ENCODE peak calls at places on chromosomes 5 and 9, in ten cellular contexts. L is GM12864, Z is MM.1S, A is heart right ventricle, M is foreskin fibroblast, U is spleen, Y is breast epithelium, C is endothelial cell, S is heart left ventricle, V is brain microvascular endothelial cell. H is an unnamed sample.

GRCh38 chr9:136551401-136552116 is 5.7 kb upstream of the NOTCH1 start:
- DNase-seq in V (peak; percentile 28), A (peak; percentile 78), M (peak; percentile 72), S (peak; percentile 88), Z (no peak), C (no peak), L (no peak), Y (peak; percentile 76), U (no peak), H (no peak)

GRCh38 chr5:33997331-33997983 is 10.4 kb downstream of the AMACR start:
- DNase-seq in L (no peak), Y (peak; percentile 53), S (no peak), A (no peak), Z (peak; percentile 56), U (no peak), M (peak; percentile 85), V (peak; percentile 82), C (peak; percentile 38), H (no peak)

GRCh38 chr5:130871346-130872086 is 293.5 kb downstream of the HINT1 start:
- DNase-seq in C (no peak), M (peak; percentile 3), Z (peak; percentile 41), S (no peak), L (peak; percentile 2), A (peak; percentile 12), U (no peak), V (peak; percentile 33), Y (no peak), H (no peak)

GRCh38 chr5:3607541-3608147 is 12.0 kb downstream of the IRX1 start:
- DNase-seq in Y (no peak), A (no peak), L (no peak), V (no peak), M (no peak), U (peak; percentile 33), Z (no peak), C (no peak), S (no peak), H (no peak)

GRCh38 chr5:132774406-132774805 is 2.6 kb downstream of the SEPTIN8 start:
- DNase-seq in L (no peak), A (no peak), Z (no peak), S (no peak), Y (no peak), C (no peak), V (no peak), M (no peak), U (no peak), H (no peak)

GRCh38 chr9:78130004-78130403 is 98.4 kb upstream of the GNAQ start:
- DNase-seq in V (peak; percentile 26), S (no peak), Z (no peak), M (no peak), A (no peak), C (no peak), L (no peak), Y (no peak), U (no peak), H (no peak)

GRCh38 chr5:168327019-168327421 is 35.6 kb downstream of the WWC1 start:
- DNase-seq in Y (no peak), M (no peak), V (no peak), L (no peak), Z (no peak), A (no peak), C (no peak), S (no peak), U (no peak), H (no peak)

GRCh38 chr5:68711311-68712200 is 382.3 kb upstream of the SLC30A5 start:
- DNase-seq in A (no peak), Z (peak; percentile 14), C (no peak), V (no peak), L (peak; percentile 56), S (no peak), Y (no peak), U (no peak), M (no peak), H (no peak)

GRCh38 chr5:78476795-78477194 is 116.4 kb downstream of the SCAMP1 start:
- DNase-seq in Z (no peak), L (no peak), V (no peak), S (no peak), M (no peak), A (no peak), U (no peak), C (no peak), Y (no peak), H (no peak)

GRCh38 chr5:78472469-78473106 is 112.2 kb downstream of the SCAMP1 start:
- DNase-seq in M (no peak), V (no peak), Z (no peak), Y (no peak), S (no peak), C (no peak), L (no peak), A (no peak), U (no peak), H (no peak)

GRCh38 chr5:78473747-78474146 is 113.3 kb downstream of the SCAMP1 start:
- DNase-seq in A (no peak), L (no peak), U (no peak), M (no peak), Y (no peak), S (no peak), V (no peak), Z (no peak), C (no peak), H (no peak)

DNA sequence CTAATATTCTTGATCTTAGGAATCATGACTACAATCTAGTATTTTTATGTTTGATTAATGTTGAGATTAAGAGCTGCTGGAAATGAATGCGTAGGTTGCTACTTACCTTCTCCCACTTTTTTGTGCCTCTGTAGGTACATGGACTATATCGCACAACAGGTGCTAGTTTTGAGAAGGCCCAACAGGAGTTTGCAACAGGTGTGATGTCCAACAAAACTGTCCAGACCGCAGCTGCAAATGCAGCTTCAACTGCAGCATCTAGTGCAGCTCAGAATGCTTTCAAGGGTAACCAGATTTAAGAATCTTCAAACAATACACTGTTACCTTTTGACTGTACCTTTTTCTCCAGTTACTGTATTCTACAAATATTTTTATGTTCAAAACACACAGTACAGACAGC is 115.0 kb downstream of the SCAMP1 start:
- DNase-seq in Z (no peak), L (no peak), V (no peak), Y (no peak), C (no peak), S (no peak), M (no peak), A (no peak), U (no peak), H (no peak)
- TF ChIP-seq CTCF in Z (no peak), L (no peak), V (no peak), Y (no peak), C (no peak), S (no peak), M (no peak), A (no peak), U (no peak), H (no peak)

GRCh38 chr5:102295534-102296228 is 403 bp downstream of the SLCO4C1 start:
- DNase-seq in V (no peak), M (no peak), C (peak; percentile 17), U (peak; percentile 88), Y (no peak), A (peak; percentile 10), Z (peak; percentile 15), S (no peak), L (no peak), H (no peak)

GRCh38 chr5:102294996-102295395 is 1.1 kb downstream of the SLCO4C1 start:
- DNase-seq in M (no peak), A (no peak), C (no peak), L (no peak), S (no peak), V (no peak), Y (no peak), Z (no peak), U (no peak), H (no peak)

GRCh38 chr5:102296229-102296817 is at the start of gene SLCO4C1:
- DNase-seq in A (peak; percentile 70), Y (peak; percentile 70), L (peak; percentile 59), C (peak; percentile 97), U (peak; percentile 96), S (peak; percentile 84), V (peak; percentile 12), M (no peak), Z (peak; percentile 93), H (peak; percentile 69)
- TF ChIP-seq CTCF in A (peak; percentile 46), Y (no peak), L (peak; percentile 85), C (peak; percentile 70), U (peak; percentile 61), S (peak; percentile 23), V (peak; percentile 79), M (peak; percentile 15), Z (peak; percentile 86), H (peak; percentile 62)

GRCh38 chr5:109322694-109323093 is 87.1 kb downstream of the PJA2 start:
- DNase-seq in Y (no peak), A (no peak), U (no peak), M (no peak), C (no peak), Z (no peak), V (no peak), S (no peak), L (no peak), H (no peak)

GRCh38 chr5:109325456-109325855 is 84.3 kb downstream of the PJA2 start:
- DNase-seq in S (no peak), Z (no peak), L (no peak), A (no peak), M (no peak), U (no peak), C (no peak), V (no peak), Y (no peak), H (no peak)

GRCh38 chr5:109326864-109327263 is 82.9 kb downstream of the PJA2 start:
- DNase-seq in S (no peak), U (no peak), Y (no peak), M (no peak), C (no peak), V (no peak), L (no peak), A (no peak), Z (no peak), H (no peak)

GRCh38 chr5:109324941-109325340 is 84.8 kb downstream of the PJA2 start:
- DNase-seq in U (no peak), Y (no peak), C (no peak), V (no peak), M (no peak), A (no peak), L (no peak), S (no peak), Z (no peak), H (no peak)

DNA sequence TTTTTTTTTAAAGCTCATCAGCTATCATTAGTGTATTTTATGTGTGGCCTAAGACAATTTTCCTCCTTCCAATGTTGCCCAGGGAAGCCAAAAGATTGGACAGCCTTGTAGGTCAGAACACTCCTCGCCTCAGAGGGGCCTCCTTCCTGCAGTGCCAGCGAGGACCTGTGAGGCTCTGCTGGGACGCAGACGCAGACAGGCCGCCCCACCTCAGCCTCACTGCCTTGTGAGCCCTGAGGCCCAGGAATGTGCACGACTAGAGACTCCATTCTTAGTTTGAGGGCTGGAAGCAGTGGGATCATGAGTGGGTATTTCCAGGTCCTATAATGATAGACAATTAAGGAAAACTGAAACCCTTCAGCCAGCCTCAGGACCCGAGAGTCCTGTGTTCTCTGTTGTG is 85.4 kb downstream of the PJA2 start:
- DNase-seq in V (no peak), C (no peak), Y (no peak), Z (no peak), U (no peak), S (no peak), M (no peak), A (no peak), L (no peak), H (no peak)
- TF ChIP-seq CTCF in V (no peak), C (no peak), Y (no peak), Z (no peak), U (no peak), S (no peak), M (no peak), A (no peak), L (no peak), H (no peak)

GRCh38 chr5:163695817-163696216 is 190.4 kb downstream of the MAT2B start:
- DNase-seq in V (no peak), U (no peak), M (no peak), C (no peak), L (no peak), S (no peak), A (no peak), Z (no peak), Y (no peak), H (no peak)

DNA sequence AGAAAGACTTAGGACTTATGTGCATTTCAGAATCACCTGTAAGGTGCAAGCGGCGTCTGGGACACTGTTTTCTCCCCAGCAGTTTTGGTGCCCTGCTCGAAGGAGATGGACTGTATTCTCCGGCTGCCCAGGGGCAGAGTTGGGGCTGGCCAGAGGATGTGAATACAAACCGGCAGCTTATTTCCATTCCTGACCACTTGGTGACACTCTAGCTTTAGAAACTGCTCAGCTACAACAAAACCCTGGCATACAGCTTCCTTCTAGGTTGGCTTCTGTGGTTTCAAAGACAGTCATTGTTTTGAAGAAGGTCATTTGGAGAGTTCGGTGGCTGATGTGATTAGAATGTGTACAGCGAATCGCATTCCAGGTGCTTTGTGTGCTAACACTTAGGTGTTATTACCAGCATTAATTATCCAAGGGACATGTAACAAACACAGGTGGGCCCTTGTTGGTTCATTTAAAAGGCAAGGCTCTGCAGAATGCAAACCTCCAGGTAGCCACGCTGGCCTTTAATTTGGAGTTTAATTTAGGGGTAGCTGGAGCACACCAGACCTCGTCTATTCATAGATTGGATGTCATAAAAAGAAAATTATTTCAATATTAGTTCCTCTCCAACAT is 191.0 kb downstream of the MAT2B start:
- DNase-seq in Z (peak; percentile 70), V (peak; percentile 25), M (peak; percentile 60), U (no peak), S (no peak), A (no peak), Y (no peak), C (peak; percentile 56), L (peak; percentile 12), H (no peak)
- TF ChIP-seq CTCF in Z (peak; percentile 76), V (peak; percentile 78), M (peak; percentile 73), U (peak; percentile 54), S (peak; percentile 27), A (peak; percentile 34), Y (peak; percentile 44), C (no peak), L (peak; percentile 67), H (no peak)

H was measured in mesothelial cell of epicardium.